ENCODE peak calls at places on chromosomes 2 and 18, in four cellular contexts. One of them, this sample, is unnamed.

GRCh38 chr2:9430316-9431293 is 7.2 kb downstream of the CPSF3 start:
- DNase-seq in naive thymus-derived CD4-positive, alpha-beta T cell: no peak
- DNase-seq in left kidney: no peak
- DNase-seq in NCI-H748 treated with DMSO at 0.1 percent for 48 hours: no peak
- DNase-seq in this sample: no peak

GRCh38 chr2:224579411-224579810 is 5.8 kb downstream of the CUL3 start:
- DNase-seq in NCI-H748 treated with DMSO at 0.1 percent for 48 hours: no peak
- DNase-seq in left kidney: no peak
- DNase-seq in naive thymus-derived CD4-positive, alpha-beta T cell: no peak
- DNase-seq in this sample: no peak

GRCh38 chr2:224220581-224221255 is 181.2 kb downstream of the FAM124B start:
- DNase-seq in NCI-H748 treated with DMSO at 0.1 percent for 48 hours: no peak
- DNase-seq in left kidney: no peak
- DNase-seq in naive thymus-derived CD4-positive, alpha-beta T cell: no peak
- DNase-seq in this sample: no peak

GRCh38 chr18:9066817-9067306 is 35.6 kb upstream of the NDUFV2 start:
- DNase-seq in NCI-H748 treated with DMSO at 0.1 percent for 48 hours: no peak
- DNase-seq in naive thymus-derived CD4-positive, alpha-beta T cell: no peak
- DNase-seq in left kidney: no peak
- DNase-seq in this sample: no peak

GRCh38 chr2:205660521-205661124 is 21.7 kb upstream of the NRP2 start:
- DNase-seq in left kidney: peak
- DNase-seq in NCI-H748 treated with DMSO at 0.1 percent for 48 hours: no peak
- DNase-seq in naive thymus-derived CD4-positive, alpha-beta T cell: no peak
- DNase-seq in this sample: no peak

GRCh38 chr2:118847447-118848172 is at the start of gene EN1:
- DNase-seq in left kidney: peak
- DNase-seq in naive thymus-derived CD4-positive, alpha-beta T cell: no peak
- DNase-seq in NCI-H748 treated with DMSO at 0.1 percent for 48 hours: no peak
- DNase-seq in this sample: peak

GRCh38 chr18:32576296-32576916 is 105.7 kb upstream of the GAREM1 start:
- DNase-seq in naive thymus-derived CD4-positive, alpha-beta T cell: no peak
- DNase-seq in NCI-H748 treated with DMSO at 0.1 percent for 48 hours: peak
- DNase-seq in left kidney: peak
- DNase-seq in this sample: no peak

GRCh38 chr2:232977438-232977971 is 35.6 kb downstream of the NGEF start:
- DNase-seq in left kidney: no peak
- DNase-seq in naive thymus-derived CD4-positive, alpha-beta T cell: no peak
- DNase-seq in NCI-H748 treated with DMSO at 0.1 percent for 48 hours: no peak
- DNase-seq in this sample: no peak

GRCh38 chr2:37610638-37611289 is 60.7 kb downstream of the CDC42EP3 start:
- DNase-seq in naive thymus-derived CD4-positive, alpha-beta T cell: no peak
- DNase-seq in left kidney: peak
- DNase-seq in NCI-H748 treated with DMSO at 0.1 percent for 48 hours: no peak
- DNase-seq in this sample: no peak

GRCh38 chr18:48595703-48596218 is 56.9 kb downstream of the CTIF start:
- DNase-seq in naive thymus-derived CD4-positive, alpha-beta T cell: no peak
- DNase-seq in left kidney: no peak
- DNase-seq in NCI-H748 treated with DMSO at 0.1 percent for 48 hours: no peak
- DNase-seq in this sample: no peak

GRCh38 chr2:74558284-74559230 is 4.0 kb downstream of the DOK1 start:
- DNase-seq in left kidney: no peak
- DNase-seq in naive thymus-derived CD4-positive, alpha-beta T cell: no peak
- DNase-seq in NCI-H748 treated with DMSO at 0.1 percent for 48 hours: no peak
- DNase-seq in this sample: no peak

GRCh38 chr18:64100136-64100922 is 48.6 kb downstream of the LINC00305 start:
- DNase-seq in NCI-H748 treated with DMSO at 0.1 percent for 48 hours: peak
- DNase-seq in naive thymus-derived CD4-positive, alpha-beta T cell: no peak
- DNase-seq in left kidney: peak
- DNase-seq in this sample: no peak

GRCh38 chr2:10239561-10239967 is 63.1 kb upstream of the HPCAL1 start:
- DNase-seq in left kidney: peak
- DNase-seq in NCI-H748 treated with DMSO at 0.1 percent for 48 hours: no peak
- DNase-seq in naive thymus-derived CD4-positive, alpha-beta T cell: no peak
- DNase-seq in this sample: no peak

GRCh38 chr18:58024139-58024538 is 19.9 kb upstream of the NEDD4L start:
- DNase-seq in naive thymus-derived CD4-positive, alpha-beta T cell: no peak
- DNase-seq in left kidney: peak
- DNase-seq in NCI-H748 treated with DMSO at 0.1 percent for 48 hours: no peak
- DNase-seq in this sample: no peak

GRCh38 chr2:209029249-209029648 is 394.6 kb upstream of the MAP2 start:
- DNase-seq in left kidney: no peak
- DNase-seq in naive thymus-derived CD4-positive, alpha-beta T cell: no peak
- DNase-seq in NCI-H748 treated with DMSO at 0.1 percent for 48 hours: no peak
- DNase-seq in this sample: no peak

GRCh38 chr18:56286775-56287174 is 351.6 kb downstream of the TXNL1 start:
- DNase-seq in left kidney: no peak
- DNase-seq in naive thymus-derived CD4-positive, alpha-beta T cell: no peak
- DNase-seq in NCI-H748 treated with DMSO at 0.1 percent for 48 hours: no peak
- DNase-seq in this sample: no peak

GRCh38 chr18:8933714-8934284 is 168.7 kb upstream of the NDUFV2 start:
- DNase-seq in naive thymus-derived CD4-positive, alpha-beta T cell: no peak
- DNase-seq in NCI-H748 treated with DMSO at 0.1 percent for 48 hours: peak
- DNase-seq in left kidney: peak
- DNase-seq in this sample: no peak

GRCh38 chr2:187842978-187843847 is 289.0 kb upstream of the TFPI start:
- DNase-seq in left kidney: peak
- DNase-seq in NCI-H748 treated with DMSO at 0.1 percent for 48 hours: peak
- DNase-seq in naive thymus-derived CD4-positive, alpha-beta T cell: no peak
- DNase-seq in this sample: no peak

GRCh38 chr2:121748202-121748601 is 7.2 kb upstream of the TSN start:
- DNase-seq in NCI-H748 treated with DMSO at 0.1 percent for 48 hours: no peak
- DNase-seq in left kidney: peak
- DNase-seq in naive thymus-derived CD4-positive, alpha-beta T cell: no peak
- DNase-seq in this sample: no peak

GRCh38 chr2:163155279-163155883 is 316.8 kb upstream of the KCNH7 start:
- DNase-seq in naive thymus-derived CD4-positive, alpha-beta T cell: no peak
- DNase-seq in NCI-H748 treated with DMSO at 0.1 percent for 48 hours: peak
- DNase-seq in left kidney: peak
- DNase-seq in this sample: no peak

GRCh38 chr2:235217814-235218213 is 266.0 kb downstream of the SH3BP4 start:
- DNase-seq in naive thymus-derived CD4-positive, alpha-beta T cell: no peak
- DNase-seq in NCI-H748 treated with DMSO at 0.1 percent for 48 hours: no peak
- DNase-seq in left kidney: no peak
- DNase-seq in this sample: no peak

GRCh38 chr18:8029061-8029460 is 461.9 kb downstream of the PTPRM start:
- DNase-seq in left kidney: no peak
- DNase-seq in naive thymus-derived CD4-positive, alpha-beta T cell: no peak
- DNase-seq in NCI-H748 treated with DMSO at 0.1 percent for 48 hours: no peak
- DNase-seq in this sample: no peak

GRCh38 chr18:73913505-73913904 is 234.1 kb downstream of the FBXO15 start:
- DNase-seq in NCI-H748 treated with DMSO at 0.1 percent for 48 hours: no peak
- DNase-seq in left kidney: no peak
- DNase-seq in naive thymus-derived CD4-positive, alpha-beta T cell: no peak
- DNase-seq in this sample: no peak

GRCh38 chr18:30601541-30601940 is 441.0 kb downstream of the DSC3 start:
- DNase-seq in naive thymus-derived CD4-positive, alpha-beta T cell: no peak
- DNase-seq in left kidney: no peak
- DNase-seq in NCI-H748 treated with DMSO at 0.1 percent for 48 hours: no peak
- DNase-seq in this sample: no peak

GRCh38 chr2:97355887-97356286 is 233.8 kb downstream of the ANKRD36B start:
- DNase-seq in NCI-H748 treated with DMSO at 0.1 percent for 48 hours: no peak
- DNase-seq in left kidney: no peak
- DNase-seq in naive thymus-derived CD4-positive, alpha-beta T cell: no peak
- DNase-seq in this sample: no peak

GRCh38 chr2:23651187-23651983 is 266.4 kb downstream of the KLHL29 start:
- DNase-seq in NCI-H748 treated with DMSO at 0.1 percent for 48 hours: no peak
- DNase-seq in left kidney: no peak
- DNase-seq in naive thymus-derived CD4-positive, alpha-beta T cell: no peak
- DNase-seq in this sample: no peak

GRCh38 chr2:105576440-105577241 is 168.1 kb upstream of the NCK2 start:
- DNase-seq in left kidney: peak
- DNase-seq in NCI-H748 treated with DMSO at 0.1 percent for 48 hours: peak
- DNase-seq in naive thymus-derived CD4-positive, alpha-beta T cell: no peak
- DNase-seq in this sample: no peak

GRCh38 chr2:134823431-134823830 is 15.0 kb upstream of the ACMSD start:
- DNase-seq in left kidney: no peak
- DNase-seq in NCI-H748 treated with DMSO at 0.1 percent for 48 hours: no peak
- DNase-seq in naive thymus-derived CD4-positive, alpha-beta T cell: no peak
- DNase-seq in this sample: no peak

GRCh38 chr2:127179756-127180155 is 40.3 kb downstream of the CYP27C1 start:
- DNase-seq in NCI-H748 treated with DMSO at 0.1 percent for 48 hours: no peak
- DNase-seq in naive thymus-derived CD4-positive, alpha-beta T cell: no peak
- DNase-seq in left kidney: no peak
- DNase-seq in this sample: no peak

GRCh38 chr2:166417669-166418068 is 41.9 kb upstream of the SCN9A start:
- DNase-seq in naive thymus-derived CD4-positive, alpha-beta T cell: no peak
- DNase-seq in NCI-H748 treated with DMSO at 0.1 percent for 48 hours: peak
- DNase-seq in left kidney: peak
- DNase-seq in this sample: no peak

GRCh38 chr2:100285691-100286090 is 36.6 kb downstream of the LONRF2 start:
- DNase-seq in naive thymus-derived CD4-positive, alpha-beta T cell: no peak
- DNase-seq in NCI-H748 treated with DMSO at 0.1 percent for 48 hours: no peak
- DNase-seq in left kidney: peak
- DNase-seq in this sample: no peak

GRCh38 chr2:218998414-218999002 is 5.3 kb upstream of the CRYBA2 start:
- DNase-seq in left kidney: no peak
- DNase-seq in naive thymus-derived CD4-positive, alpha-beta T cell: no peak
- DNase-seq in NCI-H748 treated with DMSO at 0.1 percent for 48 hours: no peak
- DNase-seq in this sample: no peak

GRCh38 chr2:28748176-28748575 is 3.5 kb upstream of the PPP1CB start:
- DNase-seq in NCI-H748 treated with DMSO at 0.1 percent for 48 hours: no peak
- DNase-seq in left kidney: no peak
- DNase-seq in naive thymus-derived CD4-positive, alpha-beta T cell: no peak
- DNase-seq in this sample: peak

GRCh38 chr2:199875400-199875799 is 24.4 kb upstream of the FTCDNL1 start:
- DNase-seq in naive thymus-derived CD4-positive, alpha-beta T cell: no peak
- DNase-seq in left kidney: no peak
- DNase-seq in NCI-H748 treated with DMSO at 0.1 percent for 48 hours: no peak
- DNase-seq in this sample: no peak